ENCODE peak calls at places on chromosomes 6 and 20, in four cellular contexts. U is IMR-90, R is K562, N is GM12878. P is an unnamed sample. For H4K20me1, the result is how much of the 10 kb centered on the place peaks cover.

GRCh38 chr20:11350126-11351005 is 567.3 kb upstream of the BTBD3 start:
- DNase-seq in U (peak), R (no peak), N (no peak), P (no peak)

GRCh38 chr6:157169656-157170055 is 153.7 kb downstream of the TMEM242 start:
- DNase-seq in U (no peak), R (no peak), N (no peak), P (no peak)

GRCh38 chr20:58753929-58754551 is 61.4 kb downstream of the NPEPL1 start:
- DNase-seq in U (no peak), R (no peak), N (no peak), P (no peak)

GRCh38 chr6:113664909-113665308 is 192.2 kb upstream of the MARCKS start:
- DNase-seq in U (no peak), R (no peak), N (no peak), P (no peak)

GRCh38 chr20:53291548-53291947 is 302.1 kb downstream of the ZNF217 start:
- DNase-seq in U (no peak), R (peak), N (no peak), P (no peak)

GRCh38 chr6:101348816-101349215 is 44.7 kb upstream of the GRIK2 start:
- DNase-seq in U (no peak), R (no peak), N (no peak), P (no peak)

GRCh38 chr20:25214416-25214770 is 18.9 kb downstream of the ENTPD6 start:
- DNase-seq in U (no peak), R (no peak), N (no peak), P (no peak)

GRCh38 chr20:59518881-59519706 is 85.2 kb upstream of the PHACTR3 start:
- DNase-seq in U (peak), R (peak), N (no peak), P (peak)

GRCh38 chr20:43723735-43724134 is 3.1 kb downstream of the GTSF1L start:
- DNase-seq in U (no peak), R (no peak), N (no peak), P (no peak)

GRCh38 chr6:3838992-3839867 is 9.9 kb upstream of the FAM50B start:
- DNase-seq in U (peak), R (no peak), N (no peak), P (no peak)

GRCh38 chr6:146183831-146184230 is 155.0 kb downstream of the GRM1 start:
- DNase-seq in U (no peak), R (no peak), N (no peak), P (no peak)

GRCh38 chr20:3812975-3813599 is 7.3 kb upstream of the AP5S1 start:
- DNase-seq in U (no peak), R (no peak), N (no peak), P (no peak)

GRCh38 chr6:47277702-47278101 is 32.0 kb downstream of the TNFRSF21 start:
- DNase-seq in U (no peak), R (no peak), N (no peak), P (no peak)
- H4K20me1 ChIP-seq in U (under half), R (under half), N (under half), P (under half)

GRCh38 chr6:31821301-31822037 is 6.1 kb upstream of the HSPA1B start:
- DNase-seq in U (peak), R (peak), N (no peak), P (peak)

GRCh38 chr6:31826793-31827285 is 699 bp upstream of the HSPA1B start:
- DNase-seq in U (no peak), R (peak), N (no peak), P (no peak)

GRCh38 chr6:31825553-31825952 is 2.0 kb upstream of the HSPA1B start:
- DNase-seq in U (no peak), R (no peak), N (no peak), P (no peak)

GRCh38 chr6:31820051-31820389 is 4.7 kb downstream of the HSPA1A start:
- DNase-seq in U (no peak), R (no peak), N (no peak), P (no peak)

DNA sequence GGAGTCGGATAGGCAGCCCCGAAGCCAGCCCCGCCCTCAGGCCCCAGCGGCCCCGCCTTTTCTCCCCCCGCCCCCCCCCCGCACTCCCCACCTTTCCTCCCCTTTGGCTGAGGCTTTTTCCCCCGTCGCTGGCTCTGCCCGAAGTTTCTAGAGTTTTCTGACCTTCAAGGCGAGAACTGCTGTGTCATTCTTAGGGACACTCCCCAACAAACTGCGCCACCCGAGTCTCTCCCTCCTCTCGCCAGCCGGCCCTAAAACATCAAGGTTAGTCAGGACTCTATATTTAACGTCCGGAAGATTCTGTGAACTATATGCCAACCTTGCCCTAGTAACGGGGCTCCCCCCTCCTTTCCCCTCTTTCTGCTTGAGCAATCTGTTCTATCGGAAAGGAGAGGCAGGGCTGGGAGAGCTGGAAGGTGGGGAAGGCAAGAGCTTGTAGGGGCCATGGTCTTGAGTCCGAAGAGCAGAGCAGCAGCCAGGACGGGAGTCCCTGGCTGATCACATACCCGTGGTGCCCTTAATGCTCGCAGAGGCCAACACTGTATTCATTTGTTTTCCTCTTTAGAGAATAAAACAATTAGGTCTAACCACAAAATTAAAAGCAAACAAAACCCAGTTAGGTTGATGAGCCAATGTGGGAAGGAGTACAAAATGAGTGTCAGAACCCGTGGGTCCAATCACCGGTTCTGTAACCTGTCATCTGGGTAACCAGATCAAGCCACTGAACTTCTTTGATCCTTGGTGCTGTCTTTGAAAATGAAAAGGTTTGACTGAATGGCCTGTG is 5.3 kb upstream of the HSPA1B start:
- DNase-seq in U (peak), R (peak), N (no peak), P (peak)
- TF ChIP-seq POLR2A in U (peak), R (peak), N (peak), P (peak)

DNA sequence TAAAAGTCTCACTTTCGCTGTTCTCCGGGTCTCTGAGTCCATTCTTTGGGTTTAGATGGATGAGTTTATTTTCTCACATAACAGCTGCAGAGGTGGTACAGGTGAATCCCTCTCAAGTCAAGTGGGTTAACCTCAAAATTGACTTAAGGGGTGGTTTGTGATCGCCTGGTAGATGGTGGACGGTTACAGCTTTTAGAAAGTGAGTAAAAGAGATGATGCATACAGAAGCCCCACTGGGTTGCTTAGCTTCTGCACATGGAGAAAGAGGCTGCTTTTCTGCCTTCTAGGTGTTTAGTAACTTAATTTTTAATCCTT is 146.7 kb downstream of the TRIM27 start:
- DNase-seq in U (no peak), R (no peak), N (no peak), P (no peak)
- TF ChIP-seq FOS in U (no peak), R (no peak), N (no peak), P (no peak)

DNA sequence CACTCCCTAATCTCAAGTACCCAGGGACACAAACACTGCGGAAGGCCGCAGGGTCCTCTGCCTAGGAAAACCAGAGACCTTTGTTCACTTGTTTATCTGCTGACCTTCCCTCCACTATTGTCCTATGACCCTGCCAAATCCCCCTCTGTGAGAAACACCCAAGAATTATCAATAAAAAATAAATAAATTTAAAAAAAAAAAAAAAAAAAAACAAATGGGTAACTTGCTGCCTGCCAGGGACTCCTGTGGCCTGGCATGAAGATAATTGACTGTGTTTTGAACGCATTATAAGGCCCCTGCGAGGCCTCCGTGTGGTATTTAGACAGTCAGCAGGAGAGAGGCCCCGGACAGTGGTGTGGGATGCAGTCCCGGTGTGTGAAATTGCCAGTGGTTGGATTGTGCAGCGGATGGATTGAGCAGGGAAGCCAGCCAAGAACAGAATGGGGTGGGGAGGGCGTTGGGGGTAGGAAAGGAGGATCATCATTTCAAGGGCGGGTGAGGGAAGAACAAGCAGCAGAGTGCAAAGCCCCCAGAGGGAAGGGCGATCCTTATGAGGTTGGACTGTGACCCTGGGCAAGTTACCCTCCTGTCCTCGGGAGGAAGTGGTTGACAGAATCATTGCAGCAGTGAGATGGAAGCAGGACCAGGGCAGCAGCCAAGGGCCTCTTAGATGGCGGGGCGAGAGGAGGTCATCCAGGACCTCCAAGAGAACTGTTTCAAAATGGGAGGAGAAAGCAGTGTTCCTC is 43.3 kb downstream of the PPARD start:
- DNase-seq in U (no peak), R (peak), N (no peak), P (no peak)
- H4K20me1 ChIP-seq in U (under half), R (under half), N (under half), P (under half)

GRCh38 chr6:2744206-2744771 is 6.4 kb downstream of the MYLK4 start:
- DNase-seq in U (no peak), R (no peak), N (no peak), P (no peak)
- TF ChIP-seq POLR2A in U (no peak), R (no peak), N (no peak), P (no peak)

DNA sequence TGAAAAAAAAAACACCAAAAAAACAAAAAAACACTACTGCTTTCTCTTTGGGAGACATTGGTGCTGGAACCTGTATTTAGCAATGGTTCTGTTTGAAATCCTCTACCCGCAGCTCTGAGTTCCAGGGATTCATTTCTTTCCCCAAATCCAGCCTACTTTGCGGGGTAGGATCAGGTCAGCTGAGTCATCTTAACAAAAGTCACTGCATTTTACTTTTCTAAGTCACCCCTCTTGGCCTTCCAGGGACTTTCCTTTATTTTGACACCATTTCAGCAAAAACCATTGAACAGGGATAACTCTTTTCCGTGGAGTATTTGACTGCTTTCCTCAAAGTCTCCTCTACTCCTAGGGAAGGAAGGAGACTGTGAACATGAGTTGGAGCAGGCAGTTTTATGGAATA is 837.6 kb downstream of the MAFB start:
- DNase-seq in U (peak), R (no peak), N (no peak), P (no peak)
- TF ChIP-seq FOS in U (peak), R (no peak), N (no peak), P (no peak)

P was measured in endothelial cell of umbilical vein.